ENCODE peak calls at places on chromosomes 16 and 17, in nine cellular contexts. S is mesothelial cell of epicardium; Y is ascending aorta; J is activated naive CD4-positive, alpha-beta T cell; V is fibroblast of gingiva; O is posterior vena cava; N is amniotic stem cell; Q is NCI-H2081; M is Caki2. G is an unnamed sample.
A peak's percentile ranks its signal among the peaks of the same experiment; 100 is the strongest.

GRCh38 chr17:14461131-14461530 is 160.2 kb downstream of the HS3ST3B1 start:
- DNase-seq in S (no peak), Y (no peak), J (no peak), V (no peak), O (no peak), N (no peak), Q (no peak), M (peak; percentile 30), G (no peak)

GRCh38 chr16:56912746-56913703 is 18.9 kb upstream of the HERPUD1 start:
- DNase-seq in S (no peak), Y (no peak), J (no peak), V (peak; percentile 83), O (no peak), N (no peak), Q (no peak), M (no peak), G (no peak)

GRCh38 chr16:59635674-59636073 is 901.6 kb upstream of the GOT2 start:
- DNase-seq in S (no peak), Y (no peak), J (no peak), V (peak; percentile 51), O (no peak), N (no peak), Q (no peak), M (no peak), G (no peak)

GRCh38 chr16:906296-906695 is 64.5 kb downstream of the LMF1 start:
- DNase-seq in S (no peak), Y (no peak), J (no peak), V (no peak), O (no peak), N (no peak), Q (no peak), M (no peak), G (peak; percentile 25)

GRCh38 chr17:32564325-32564724 is 77.5 kb downstream of the CDK5R1 start:
- DNase-seq in S (no peak), Y (no peak), J (no peak), V (no peak), O (no peak), N (no peak), Q (no peak), M (no peak), G (no peak)

GRCh38 chr17:31820691-31821435 is 38.2 kb downstream of the COPRS start:
- DNase-seq in S (no peak), Y (no peak), J (no peak), V (no peak), O (peak; percentile 14), N (no peak), Q (no peak), M (no peak), G (no peak)

GRCh38 chr17:62650587-62650986 is 23.1 kb downstream of the MRC2 start:
- DNase-seq in S (no peak), Y (no peak), J (no peak), V (no peak), O (peak; percentile 54), N (no peak), Q (no peak), M (peak; percentile 36), G (no peak)

GRCh38 chr16:28180660-28181556 is 30.9 kb downstream of the XPO6 start:
- DNase-seq in S (no peak), Y (no peak), J (no peak), V (peak; percentile 40), O (no peak), N (no peak), Q (no peak), M (peak; percentile 66), G (no peak)

GRCh38 chr17:14306602-14307001 is 5.7 kb downstream of the HS3ST3B1 start:
- DNase-seq in S (no peak), Y (no peak), J (no peak), V (no peak), O (no peak), N (no peak), Q (no peak), M (no peak), G (no peak)

GRCh38 chr17:74147436-74147835 is 56.0 kb upstream of the RPL38 start:
- DNase-seq in S (no peak), Y (peak; percentile 40), J (no peak), V (no peak), O (no peak), N (no peak), Q (no peak), M (no peak), G (no peak)

GRCh38 chr17:72962099-72962498 is 130.4 kb downstream of the SLC39A11 start:
- DNase-seq in S (no peak), Y (no peak), J (no peak), V (no peak), O (no peak), N (no peak), Q (no peak), M (no peak), G (no peak)

GRCh38 chr17:7972131-7972785 is 30.2 kb upstream of the GUCY2D start:
- DNase-seq in S (no peak), Y (peak; percentile 47), J (no peak), V (peak; percentile 40), O (no peak), N (no peak), Q (no peak), M (no peak), G (no peak)

GRCh38 chr16:89686520-89687091 is at the start of gene CDK10:
- DNase-seq in S (peak; percentile 82), Y (peak; percentile 93), J (peak; percentile 77), V (peak; percentile 72), O (peak; percentile 97), N (peak; percentile 73), Q (peak; percentile 65), M (peak; percentile 86), G (peak; percentile 96)